ENCODE peak calls at places on chromosomes 7 and 10, in five cellular contexts. V is IMR-90, W is A549, E is SK-N-SH, X is K562. L is an unnamed sample.

GRCh38 chr7:134782121-134782623 is 2.7 kb downstream of the CALD1 start:
- DNase-seq in X (no peak), E (no peak), V (peak; percentile 53), W (no peak), L (peak; percentile 8)

GRCh38 chr7:100839361-100839760 is 12.0 kb upstream of the EPHB4 start:
- DNase-seq in W (no peak), E (no peak), V (no peak), X (no peak), L (no peak)

GRCh38 chr10:119023553-119023868 is 6.0 kb upstream of the NANOS1 start:
- DNase-seq in X (no peak), W (no peak), E (no peak), V (no peak), L (no peak)

GRCh38 chr7:86600506-86601290 is 43.0 kb upstream of the GRM3 start:
- DNase-seq in E (no peak), V (no peak), X (no peak), W (no peak), L (no peak)

GRCh38 chr7:73307436-73307835 is 1.2 kb downstream of the NSUN5 start:
- DNase-seq in E (no peak), V (no peak), W (no peak), X (no peak), L (no peak)

GRCh38 chr10:93126484-93127052 is 52.9 kb downstream of the CYP26A1 start:
- DNase-seq in W (no peak), V (no peak), E (no peak), X (peak; percentile 45), L (no peak)

GRCh38 chr10:101405006-101405405 is 51.0 kb downstream of the BTRC start:
- DNase-seq in W (no peak), X (no peak), V (no peak), E (no peak), L (no peak)

GRCh38 chr10:64726466-64726865 is 1205.3 kb downstream of the REEP3 start:
- DNase-seq in V (no peak), W (no peak), X (no peak), E (no peak), L (no peak)

GRCh38 chr10:80996615-80997193 is 459.0 kb downstream of the SH2D4B start:
- DNase-seq in E (no peak), W (no peak), V (no peak), X (no peak), L (no peak)

GRCh38 chr7:83689855-83690254 is 40.9 kb upstream of the SEMA3E start:
- DNase-seq in X (no peak), E (no peak), V (no peak), W (no peak), L (no peak)

GRCh38 chr10:129978980-129979379 is 14.9 kb upstream of the EBF3 start:
- DNase-seq in X (no peak), W (no peak), E (peak; percentile 2), V (no peak), L (no peak)

GRCh38 chr7:52270301-52270700 is 765.1 kb upstream of the POM121L12 start:
- DNase-seq in E (no peak), W (no peak), X (no peak), V (no peak), L (no peak)

GRCh38 chr10:58781873-58782488 is 269.3 kb downstream of the BICC1 start:
- DNase-seq in V (peak; percentile 49), E (peak; percentile 36), X (peak; percentile 43), W (peak; percentile 51), L (peak; percentile 8)

GRCh38 chr7:141263508-141263907 is 189.6 kb downstream of the TMEM178B start:
- DNase-seq in E (no peak), X (no peak), W (no peak), V (no peak), L (no peak)

GRCh38 chr7:141263983-141264382 is 190.1 kb downstream of the TMEM178B start:
- DNase-seq in E (no peak), V (no peak), X (no peak), W (no peak), L (no peak)

GRCh38 chr7:141264511-141264910 is 190.6 kb downstream of the TMEM178B start:
- DNase-seq in W (no peak), V (no peak), E (no peak), X (no peak), L (no peak)

GRCh38 chr7:141265668-141266067 is 191.8 kb downstream of the TMEM178B start:
- DNase-seq in V (no peak), E (no peak), W (no peak), X (no peak), L (no peak)

GRCh38 chr7:141262101-141262819 is 188.4 kb downstream of the TMEM178B start:
- DNase-seq in W (no peak), E (peak; percentile 26), V (no peak), X (peak; percentile 13), L (no peak)
- TF ChIP-seq RCOR1 in W (no peak), E (no peak), V (no peak), X (no peak), L (no peak)

DNA sequence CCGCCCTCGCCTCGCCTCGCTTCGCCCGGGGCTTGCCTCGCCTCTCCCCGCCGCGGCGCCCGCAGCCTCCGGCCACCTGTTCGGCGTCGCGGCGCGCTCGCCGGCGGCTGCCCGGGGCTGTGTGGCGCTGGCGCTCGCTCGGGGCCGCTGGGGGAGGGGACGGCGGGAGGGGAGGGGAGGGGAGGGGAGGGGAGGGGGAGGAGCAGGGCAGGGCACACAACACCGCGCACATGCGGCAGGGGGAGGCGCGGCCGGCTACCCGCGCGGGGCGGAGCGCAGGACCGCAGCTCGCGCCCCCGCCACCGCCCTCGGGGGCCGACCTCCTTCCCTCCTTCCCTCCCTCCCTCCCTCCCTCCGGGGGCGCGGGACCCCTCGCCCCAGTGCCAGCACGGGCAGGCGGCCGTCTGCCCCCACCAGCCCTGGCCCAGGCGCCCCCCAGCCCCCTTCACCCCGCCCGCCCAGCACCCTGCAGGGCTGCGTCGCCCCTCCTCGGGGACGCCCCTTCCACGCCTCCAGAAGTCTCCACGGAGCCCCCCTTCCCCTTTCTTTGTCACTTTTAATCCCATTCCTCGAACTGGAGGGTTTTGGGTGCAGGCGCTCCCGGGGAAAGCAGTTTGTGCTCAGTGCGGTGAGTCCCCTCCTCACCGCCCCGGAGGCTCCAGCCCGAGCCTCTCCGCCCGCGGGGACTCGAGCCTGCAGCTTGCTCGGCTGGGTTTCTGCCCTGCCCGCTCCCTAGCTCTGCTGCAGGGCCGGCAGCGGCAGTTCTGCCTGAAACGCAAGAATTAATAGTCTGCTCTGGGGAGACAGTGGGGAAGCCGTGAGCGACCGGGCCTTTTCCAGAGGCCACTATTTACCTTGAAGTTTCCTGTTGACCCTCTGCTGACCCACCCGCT is at the start of gene PARD3:
- DNase-seq in V (peak; percentile 51), W (peak; percentile 72), E (peak; percentile 95), X (peak; percentile 60), L (no peak)
- TF ChIP-seq RCOR1 in V (no peak), W (no peak), E (no peak), X (no peak), L (no peak)

DNA sequence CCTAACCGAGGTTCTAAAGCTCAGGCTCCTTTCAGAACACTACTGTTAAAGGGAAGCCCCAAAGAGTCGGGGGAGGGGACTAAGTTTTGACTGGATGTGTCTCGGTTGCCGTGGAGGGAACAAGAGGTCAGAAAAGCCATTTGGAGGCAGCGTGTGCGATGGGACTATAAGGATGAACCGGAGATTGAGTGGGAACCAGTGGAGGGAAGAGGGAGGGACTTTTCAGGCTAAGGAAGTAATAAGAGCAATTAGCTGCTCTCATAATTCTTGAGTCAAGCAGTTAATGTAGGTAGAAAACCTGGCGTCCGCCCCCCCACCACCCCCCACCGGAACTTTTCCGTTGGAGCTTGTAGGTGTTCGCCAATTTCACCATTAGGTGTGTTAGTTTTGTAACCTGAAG is 491 bp upstream of the AKAP9 start:
- DNase-seq in V (no peak), X (peak; percentile 76), W (peak; percentile 37), E (peak; percentile 63), L (no peak)
- TF ChIP-seq RCOR1 in V (no peak), X (no peak), W (no peak), E (no peak), L (no peak)

DNA sequence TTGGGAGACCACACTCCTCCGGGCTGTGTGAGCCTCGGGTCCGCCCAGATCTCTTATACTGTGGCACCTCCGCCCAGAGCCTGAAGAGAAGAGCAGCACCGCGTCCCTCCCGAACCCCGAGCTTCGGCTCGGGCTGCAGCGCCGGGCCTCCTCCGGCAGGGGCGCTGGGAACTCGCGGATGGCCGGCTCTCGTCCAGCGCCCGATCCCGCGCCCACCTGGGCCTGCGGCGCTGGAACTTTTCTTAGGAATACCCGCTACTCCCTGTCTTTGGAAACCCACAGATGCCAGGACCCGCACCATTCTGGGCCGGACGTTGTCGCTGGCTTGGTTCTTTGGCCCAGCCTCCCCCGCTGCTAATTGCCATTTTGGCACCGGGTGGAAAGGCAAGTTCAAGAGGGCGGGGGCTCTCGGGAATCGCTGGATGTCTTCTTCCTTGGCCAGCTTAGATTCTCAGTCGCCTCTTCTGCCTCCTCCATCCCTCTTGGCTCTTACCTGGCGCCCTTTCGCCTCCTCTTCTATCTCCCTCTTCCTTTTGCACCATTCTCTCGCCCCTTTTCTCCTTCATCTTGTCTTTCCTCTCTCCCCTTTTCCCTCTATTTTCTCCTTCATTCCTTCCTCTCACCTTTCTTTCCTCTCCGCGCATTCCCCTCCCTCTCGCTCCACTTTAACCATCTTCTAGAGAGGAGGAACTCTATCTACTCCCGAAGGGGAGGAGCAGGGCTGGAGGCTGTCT is 2.1 kb upstream of the SORCS3 start:
- DNase-seq in W (peak; percentile 44), E (peak; percentile 86), X (peak; percentile 10), V (no peak), L (no peak)
- TF ChIP-seq RCOR1 in W (no peak), E (no peak), X (no peak), V (no peak), L (no peak)

GRCh38 chr7:29988391-29989256 is 977 bp downstream of the SCRN1 start:
- DNase-seq in V (peak; percentile 73), W (peak; percentile 60), X (no peak), E (peak; percentile 83), L (peak; percentile 63)
- TF ChIP-seq RCOR1 in V (no peak), W (no peak), X (no peak), E (no peak), L (no peak)

GRCh38 chr7:105521027-105521730 is 892 bp downstream of the PUS7 start:
- DNase-seq in X (peak; percentile 84), V (peak; percentile 50), W (peak; percentile 52), E (peak; percentile 86), L (no peak)

GRCh38 chr7:105524840-105525239 is 2.8 kb upstream of the PUS7 start:
- DNase-seq in E (no peak), V (no peak), X (no peak), W (no peak), L (no peak)

GRCh38 chr7:105521731-105522458 is at the start of gene PUS7:
- DNase-seq in V (peak; percentile 88), W (peak; percentile 86), X (peak; percentile 98), E (peak; percentile 99), L (no peak)

GRCh38 chr7:105519353-105519752 is 2.7 kb downstream of the PUS7 start:
- DNase-seq in W (no peak), X (no peak), E (no peak), V (peak; percentile 8), L (no peak)
- TF ChIP-seq RCOR1 in W (no peak), X (no peak), E (no peak), V (no peak), L (no peak)

L was measured in GM12878.